ENCODE peak calls at places on chromosome 22, in four cellular contexts. U is transverse colon, B is adrenal gland, N is tibial nerve. L is an unnamed sample.

GRCh38 chr22:33796494-33796893 is 123.8 kb downstream of the LARGE1 start:
- DNase-seq in U (no peak), B (no peak), N (no peak), L (no peak)

GRCh38 chr22:43643362-43643761 is 168.7 kb downstream of the EFCAB6 start:
- DNase-seq in U (no peak), B (no peak), N (no peak), L (no peak)

GRCh38 chr22:44391481-44392445 is 79.0 kb upstream of the SHISAL1 start:
- DNase-seq in U (no peak), B (no peak), N (no peak), L (no peak)

GRCh38 chr22:42930810-42931420 is 73.8 kb upstream of the ARFGAP3 start:
- DNase-seq in U (no peak), B (no peak), N (no peak), L (no peak)

GRCh38 chr22:28442264-28442950 is 237.2 kb downstream of the TTC28 start:
- DNase-seq in U (peak), B (peak), N (peak), L (no peak)

GRCh38 chr22:37260939-37261338 is 16.9 kb upstream of the RAC2 start:
- DNase-seq in U (peak), B (peak), N (peak), L (peak)

GRCh38 chr22:44166448-44166847 is 14.3 kb upstream of the PARVG start:
- DNase-seq in U (no peak), B (no peak), N (no peak), L (no peak)

GRCh38 chr22:33440756-33441155 is 382.6 kb upstream of the SYN3 start:
- DNase-seq in U (no peak), B (no peak), N (peak), L (no peak)

GRCh38 chr22:37186228-37186996 is 1.6 kb downstream of the C1QTNF6 start:
- DNase-seq in U (no peak), B (no peak), N (peak), L (no peak)

GRCh38 chr22:37569921-37570660 is 9.8 kb downstream of the LGALS2 start:
- DNase-seq in U (peak), B (peak), N (no peak), L (no peak)

GRCh38 chr22:32103648-32104326 is 55.3 kb downstream of the C22orf42 start:
- DNase-seq in U (no peak), B (no peak), N (no peak), L (no peak)

GRCh38 chr22:33864723-33865130 is 55.5 kb downstream of the LARGE1 start:
- DNase-seq in U (peak), B (no peak), N (no peak), L (no peak)

GRCh38 chr22:24289781-24290181 is 19.1 kb downstream of the SPECC1L start:
- DNase-seq in U (no peak), B (no peak), N (no peak), L (no peak)

GRCh38 chr22:27775087-27775697 is 26.4 kb downstream of the MN1 start:
- DNase-seq in U (no peak), B (no peak), N (no peak), L (no peak)

GRCh38 chr22:47919893-47920292 is 1157.4 kb downstream of the TBC1D22A start:
- DNase-seq in U (no peak), B (no peak), N (no peak), L (no peak)

GRCh38 chr22:35378547-35379078 is 2.3 kb upstream of the HMOX1 start:
- DNase-seq in U (no peak), B (no peak), N (no peak), L (no peak)

GRCh38 chr22:35379146-35379993 is 1.5 kb upstream of the HMOX1 start:
- DNase-seq in U (peak), B (no peak), N (no peak), L (no peak)

GRCh38 chr22:35380013-35380412 is 883 bp upstream of the HMOX1 start:
- DNase-seq in U (peak), B (peak), N (no peak), L (no peak)

GRCh38 chr22:35381424-35381772 is 502 bp downstream of the HMOX1 start:
- DNase-seq in U (no peak), B (no peak), N (no peak), L (no peak)

DNA sequence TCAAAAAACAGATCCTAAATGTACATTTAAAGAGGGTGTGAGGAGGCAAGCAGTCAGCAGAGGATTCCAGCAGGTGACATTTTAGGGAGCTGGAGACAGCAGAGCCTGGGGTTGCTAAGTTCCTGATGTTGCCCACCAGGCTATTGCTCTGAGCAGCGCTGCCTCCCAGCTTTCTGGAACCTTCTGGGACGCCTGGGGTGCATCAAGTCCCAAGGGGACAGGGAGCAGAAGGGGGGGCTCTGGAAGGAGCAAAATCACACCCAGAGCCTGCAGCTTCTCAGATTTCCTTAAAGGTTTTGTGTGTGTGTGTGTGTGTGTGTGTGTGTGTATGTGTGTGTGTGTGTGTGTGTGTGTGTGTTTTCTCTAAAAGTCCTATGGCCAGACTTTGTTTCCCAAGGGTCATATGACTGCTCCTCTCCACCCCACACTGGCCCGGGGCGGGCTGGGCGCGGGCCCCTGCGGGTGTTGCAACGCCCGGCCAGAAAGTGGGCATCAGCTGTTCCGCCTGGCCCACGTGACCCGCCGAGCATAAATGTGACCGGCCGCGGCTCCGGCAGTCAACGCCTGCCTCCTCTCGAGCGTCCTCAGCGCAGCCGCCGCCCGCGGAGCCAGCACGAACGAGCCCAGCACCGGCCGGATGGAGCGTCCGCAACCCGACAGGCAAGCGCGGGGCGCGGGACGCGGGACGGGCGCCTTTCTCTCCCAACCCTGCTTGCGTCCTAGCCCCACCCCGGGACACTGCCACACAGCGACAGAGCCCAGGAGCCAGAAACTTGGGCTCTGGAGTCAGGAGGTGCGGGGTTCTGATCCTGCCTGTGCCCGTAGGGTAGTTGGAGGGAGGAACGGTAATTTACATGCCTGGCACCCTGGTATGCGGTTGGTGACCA is at the start of gene HMOX1:
- DNase-seq in U (peak), B (peak), N (peak), L (no peak)
- TF ChIP-seq CTCF in U (no peak), B (no peak), N (peak), L (no peak)

GRCh38 chr22:49515486-49515885 is 312.2 kb downstream of the BRD1 start:
- DNase-seq in U (no peak), B (no peak), N (no peak), L (no peak)
- TF ChIP-seq CTCF in U (no peak), B (no peak), N (no peak), L (no peak)

DNA sequence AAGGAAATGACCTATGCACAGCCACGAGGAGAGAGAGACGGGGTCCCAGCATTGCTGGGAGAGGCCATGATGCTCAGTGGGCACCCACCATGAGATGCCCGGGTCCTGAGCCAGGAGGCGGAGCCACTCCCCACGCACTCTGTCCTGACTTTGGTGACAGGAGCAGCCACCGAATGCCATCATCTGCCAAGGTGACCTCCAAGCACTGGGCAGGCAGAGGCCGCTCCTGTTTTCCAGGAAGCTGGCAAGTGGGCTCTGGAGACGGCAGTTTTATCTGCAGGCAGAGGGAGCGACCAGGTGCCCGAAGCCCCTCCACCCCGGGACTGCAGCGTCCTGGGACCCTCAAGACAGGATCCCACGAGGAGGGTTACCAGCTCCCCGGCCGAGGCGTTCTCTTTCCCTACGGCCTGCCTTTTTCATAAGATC is 453.9 kb downstream of the BRD1 start:
- DNase-seq in U (no peak), B (no peak), N (no peak), L (no peak)
- TF ChIP-seq CTCF in U (no peak), B (no peak), N (no peak), L (no peak)

DNA sequence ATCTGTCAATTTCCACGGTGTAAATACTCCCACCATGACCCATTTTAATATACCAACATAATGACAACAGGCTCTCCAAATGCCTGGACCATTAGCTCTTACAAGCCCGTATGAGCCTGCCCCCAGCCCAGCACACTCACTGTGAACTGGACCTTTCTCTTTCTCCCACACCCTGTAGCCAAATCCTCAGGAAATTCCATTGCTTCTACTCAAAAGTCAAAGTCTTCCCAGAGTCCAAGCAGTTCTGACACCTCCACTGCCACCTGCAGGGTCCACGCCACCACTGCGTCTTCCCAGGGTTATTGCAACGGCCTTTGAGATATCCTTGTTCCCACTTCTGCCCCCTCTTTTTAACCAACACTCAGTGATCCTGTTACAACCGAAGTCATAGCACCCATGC is 110.1 kb upstream of the ASPHD2 start:
- DNase-seq in U (no peak), B (no peak), N (no peak), L (no peak)
- TF ChIP-seq CTCF in U (no peak), B (no peak), N (no peak), L (no peak)

DNA sequence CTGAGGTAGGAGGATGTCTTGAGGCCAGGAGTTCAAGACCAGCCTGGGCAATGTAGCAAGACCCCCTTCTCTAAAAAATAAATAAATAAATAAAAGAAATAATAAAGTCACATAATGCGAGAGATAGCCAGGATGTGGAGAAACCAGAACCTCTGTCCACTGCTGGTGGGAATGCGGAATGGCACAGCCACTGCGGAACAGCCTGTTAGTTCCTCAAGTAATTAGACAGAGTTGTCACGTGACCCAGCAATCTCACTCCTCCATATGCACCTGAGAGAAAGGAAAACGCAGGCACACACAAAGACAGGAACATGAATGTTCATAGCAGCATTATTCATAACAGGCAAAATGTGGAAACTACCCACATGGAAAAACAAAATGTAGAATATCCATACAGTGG is 27.5 kb downstream of the LIF start:
- DNase-seq in U (no peak), B (no peak), N (no peak), L (no peak)
- TF ChIP-seq CTCF in U (no peak), B (no peak), N (no peak), L (no peak)

GRCh38 chr22:46797355-46797754 is 34.9 kb downstream of the TBC1D22A start:
- DNase-seq in U (no peak), B (no peak), N (no peak), L (no peak)
- TF ChIP-seq CTCF in U (no peak), B (no peak), N (no peak), L (no peak)

L was measured in D721Med.